ENCODE peak calls at places on chromosomes 16 and 17, in four cellular contexts. C, M, D and A are unnamed samples.

GRCh38 chr16:13108126-13108525 is 206.7 kb downstream of the SHISA9 start:
- DNase-seq in D (no peak), C (no peak), M (no peak), A (no peak)

GRCh38 chr17:34291721-34292348 is 6.3 kb downstream of the CCL11 start:
- DNase-seq in C (no peak), M (no peak), D (no peak), A (no peak)

GRCh38 chr16:12796498-12796897 is 7.2 kb downstream of the CPPED1 start:
- DNase-seq in C (no peak), M (no peak), D (no peak), A (no peak)

GRCh38 chr17:80709090-80709695 is 164.6 kb downstream of the RPTOR start:
- DNase-seq in D (no peak), C (no peak), M (no peak), A (no peak)

GRCh38 chr17:73234746-73235145 is 26.9 kb downstream of the CPSF4L start:
- DNase-seq in C (no peak), M (no peak), D (no peak), A (no peak)

GRCh38 chr16:27097671-27098275 is 31.0 kb downstream of the C16orf82 start:
- DNase-seq in D (peak), C (no peak), M (no peak), A (no peak)

GRCh38 chr16:21336231-21336630 is 58.1 kb upstream of the CRYM start:
- DNase-seq in M (no peak), D (no peak), C (no peak), A (no peak)

GRCh38 chr17:82795615-82796014 is 43.8 kb downstream of the TBCD start:
- DNase-seq in C (no peak), M (no peak), D (no peak), A (no peak)

GRCh38 chr16:1613240-1613639 is 1.1 kb downstream of the CRAMP1 start:
- DNase-seq in C (peak), M (no peak), D (no peak), A (no peak)

GRCh38 chr16:27918755-27919154 is 144.8 kb downstream of the GSG1L start:
- DNase-seq in M (no peak), D (no peak), C (no peak), A (no peak)

GRCh38 chr17:37300683-37301082 is 75.1 kb upstream of the C17orf78 start:
- DNase-seq in D (no peak), M (no peak), C (no peak), A (no peak)

GRCh38 chr16:80323808-80324195 is 217.0 kb upstream of the DYNLRB2 start:
- DNase-seq in C (no peak), D (no peak), M (no peak), A (no peak)

GRCh38 chr16:89993971-89994370 is 25.3 kb downstream of the DBNDD1 start:
- DNase-seq in C (no peak), D (no peak), M (no peak), A (no peak)

GRCh38 chr16:66894948-66895696 is 14.8 kb downstream of the PDP2 start:
- DNase-seq in D (no peak), C (peak), M (peak), A (peak)

GRCh38 chr17:29617125-29617480 is 5.6 kb downstream of the CORO6 start:
- DNase-seq in C (peak), M (peak), D (peak), A (peak)

GRCh38 chr17:63390090-63390489 is 56.0 kb downstream of the CYB561 start:
- DNase-seq in C (peak), M (no peak), D (no peak), A (peak)

GRCh38 chr17:80785477-80786178 is 206.0 kb upstream of the CHMP6 start:
- DNase-seq in M (peak), C (no peak), D (peak), A (no peak)

GRCh38 chr17:44959821-44960523 is 8.1 kb downstream of the C1QL1 start:
- DNase-seq in C (no peak), M (no peak), D (no peak), A (no peak)

GRCh38 chr16:86605950-86606349 is 27.6 kb downstream of the FOXL1 start:
- DNase-seq in M (no peak), D (no peak), C (no peak), A (no peak)

GRCh38 chr17:68954146-68954971 is 833 bp downstream of the ABCA8 start:
- DNase-seq in D (no peak), C (no peak), M (no peak), A (no peak)

GRCh38 chr17:68734911-68735310 is 133.7 kb upstream of the FAM20A start:
- DNase-seq in C (no peak), D (no peak), M (no peak), A (no peak)

GRCh38 chr17:74290340-74290739 is 16.3 kb downstream of the DNAI2 start:
- DNase-seq in C (no peak), M (no peak), D (no peak), A (no peak)

GRCh38 chr17:68383443-68384321 is 73.6 kb downstream of the WIPI1 start:
- DNase-seq in C (no peak), M (peak), D (peak), A (no peak)

GRCh38 chr17:13635951-13636350 is 34.2 kb upstream of the HS3ST3A1 start:
- DNase-seq in D (no peak), C (no peak), M (no peak), A (no peak)

GRCh38 chr17:8125196-8125946 is 1.5 kb upstream of the HES7 start:
- DNase-seq in M (peak), C (peak), D (no peak), A (peak)

GRCh38 chr16:70470927-70471341 is 16.5 kb downstream of the FCSK start:
- DNase-seq in C (no peak), M (no peak), D (no peak), A (no peak)

GRCh38 chr16:914453-914852 is 56.3 kb downstream of the LMF1 start:
- DNase-seq in D (no peak), M (no peak), C (no peak), A (peak)

GRCh38 chr16:566475-567361 is at the start of gene NHLRC4:
- DNase-seq in M (peak), D (no peak), C (peak), A (peak)

GRCh38 chr16:9447195-9447551 is 355.7 kb downstream of the HAPSTR1 start:
- DNase-seq in C (no peak), D (no peak), M (no peak), A (no peak)

GRCh38 chr17:79991924-79992656 is 43.6 kb downstream of the TBC1D16 start:
- DNase-seq in M (peak), D (no peak), C (no peak), A (no peak)

GRCh38 chr16:77059441-77059840 is 131.5 kb upstream of the MON1B start:
- DNase-seq in M (no peak), D (no peak), C (no peak), A (no peak)